ENCODE peak calls at places on chromosomes 16 and 17, in four cellular contexts. O is HFF-Myc, D is tibial nerve, Z is BE2C. R is an unnamed sample.

GRCh38 chr16:68369697-68370096 is 58.9 kb downstream of the PRMT7 start:
- DNase-seq in O (no peak), D (no peak), Z (no peak), R (no peak)

GRCh38 chr16:27965801-27966200 is 97.7 kb downstream of the GSG1L start:
- DNase-seq in O (no peak), D (no peak), Z (no peak), R (no peak)

GRCh38 chr17:55294042-55294751 is 29.4 kb downstream of the HLF start:
- DNase-seq in O (peak), D (no peak), Z (no peak), R (no peak)

GRCh38 chr17:18184143-18185007 is 747 bp downstream of the ALKBH5 start:
- DNase-seq in O (no peak), D (peak), Z (peak), R (peak)

GRCh38 chr17:64572682-64573154 is 65.9 kb downstream of the CEP95 start:
- DNase-seq in O (peak), D (no peak), Z (no peak), R (no peak)

GRCh38 chr16:67163164-67163902 is 1.2 kb upstream of the HSF4 start:
- DNase-seq in O (no peak), D (no peak), Z (peak), R (no peak)

GRCh38 chr16:14641877-14642276 is 9.1 kb downstream of the BFAR start:
- DNase-seq in O (no peak), D (no peak), Z (no peak), R (no peak)

GRCh38 chr17:82911822-82912221 is 72.0 kb upstream of the ZNF750 start:
- DNase-seq in O (no peak), D (no peak), Z (no peak), R (no peak)

GRCh38 chr17:77848257-77848656 is 110.2 kb upstream of the TNRC6C start:
- DNase-seq in O (no peak), D (no peak), Z (no peak), R (no peak)

GRCh38 chr16:4505356-4506153 is 29.4 kb downstream of the HMOX2 start:
- DNase-seq in O (no peak), D (no peak), Z (no peak), R (no peak)

GRCh38 chr16:59886021-59886420 is 1151.9 kb upstream of the GOT2 start:
- DNase-seq in O (peak), D (peak), Z (no peak), R (peak)

GRCh38 chr17:16267174-16267573 is 50.2 kb downstream of the PIGL start:
- DNase-seq in O (no peak), D (no peak), Z (no peak), R (no peak)

GRCh38 chr16:29156511-29156910 is 171.7 kb downstream of the LAT start:
- DNase-seq in O (no peak), D (no peak), Z (no peak), R (no peak)

GRCh38 chr17:60947100-60947499 is 269.4 kb downstream of the BCAS3 start:
- DNase-seq in O (peak), D (no peak), Z (no peak), R (peak)

GRCh38 chr17:81635973-81636504 is 873 bp downstream of the NPLOC4 start:
- DNase-seq in O (no peak), D (no peak), Z (no peak), R (peak)

GRCh38 chr16:84532299-84532724 is 27.9 kb upstream of the MEAK7 start:
- DNase-seq in O (peak), D (peak), Z (no peak), R (peak)

GRCh38 chr17:81295678-81296381 is 723 bp upstream of the SLC38A10 start:
- DNase-seq in O (no peak), D (no peak), Z (no peak), R (peak)

GRCh38 chr16:50263940-50264929 is 2.1 kb upstream of the ADCY7 start:
- DNase-seq in O (no peak), D (no peak), Z (no peak), R (no peak)

GRCh38 chr16:87860553-87861299 is 8.6 kb downstream of the SLC7A5 start:
- DNase-seq in O (peak), D (no peak), Z (peak), R (peak)

GRCh38 chr17:5618511-5618910 is 34.2 kb upstream of the NLRP1 start:
- DNase-seq in O (no peak), D (no peak), Z (no peak), R (no peak)

GRCh38 chr17:31313982-31314787 is at the start of gene EVI2B:
- DNase-seq in O (peak), D (no peak), Z (no peak), R (peak)
- H3K4me3 ChIP-seq in O (no peak), D (peak), Z (no peak), R (peak)

GRCh38 chr17:21419299-21420239 is 43.4 kb downstream of the KCNJ12 start:
- DNase-seq in O (no peak), D (no peak), Z (no peak), R (no peak)
- H3K4me3 ChIP-seq in O (no peak), D (no peak), Z (no peak), R (no peak)

DNA sequence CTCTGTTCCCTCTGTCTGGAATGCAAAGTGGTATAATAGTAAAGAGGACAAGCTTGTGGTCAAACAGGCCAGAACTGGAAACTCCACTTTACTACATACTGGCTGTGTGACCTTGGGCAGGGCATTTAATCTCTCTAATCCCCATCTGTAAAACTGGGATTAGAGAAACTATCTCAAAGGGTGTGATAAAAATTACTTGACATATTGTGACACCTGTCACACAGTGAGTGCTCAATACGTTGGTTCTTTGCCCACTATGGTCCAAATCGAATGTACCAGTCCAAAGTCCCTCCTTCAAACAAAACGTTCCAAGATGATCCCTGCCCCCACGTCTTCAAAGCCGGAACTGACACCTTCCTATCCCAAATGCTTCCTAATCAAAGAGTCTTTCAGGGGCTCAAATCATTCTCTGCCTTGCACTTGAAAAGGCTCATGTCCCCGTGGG is 734 bp downstream of the PGAP3 start:
- DNase-seq in O (no peak), D (no peak), Z (no peak), R (no peak)
- H3K4me3 ChIP-seq in O (peak), D (peak), Z (peak), R (peak)

GRCh38 chr16:86505185-86505898 is 5.0 kb upstream of the FOXF1 start:
- DNase-seq in O (no peak), D (no peak), Z (no peak), R (peak)
- H3K4me3 ChIP-seq in O (peak), D (no peak), Z (no peak), R (peak)

GRCh38 chr17:78865682-78866390 is 25.2 kb upstream of the USP36 start:
- DNase-seq in O (peak), D (peak), Z (peak), R (peak)
- H3K4me3 ChIP-seq in O (no peak), D (no peak), Z (peak), R (no peak)

GRCh38 chr17:42193216-42194132 is 820 bp downstream of the GHDC start:
- DNase-seq in O (no peak), D (no peak), Z (no peak), R (no peak)
- H3K4me3 ChIP-seq in O (peak), D (peak), Z (peak), R (peak)